ENCODE peak calls at places on chromosomes 3 and 15, in six cellular contexts. One of them, this sample, is unnamed.

GRCh38 chr15:101121511-101122090 is 130.2 kb downstream of the CHSY1 start:
- DNase-seq in H1: no peak
- DNase-seq in HepG2: no peak
- DNase-seq in GM12878: no peak
- DNase-seq in WTC11: peak
- DNase-seq in K562: peak
- DNase-seq in this sample: peak

GRCh38 chr15:60740787-60741354 is 261.9 kb upstream of the ICE2 start:
- DNase-seq in H1: no peak
- DNase-seq in WTC11: no peak
- DNase-seq in GM12878: no peak
- DNase-seq in K562: no peak
- DNase-seq in HepG2: peak
- DNase-seq in this sample: no peak

GRCh38 chr3:133895208-133896001 is at the start of gene RAB6B:
- DNase-seq in K562: peak
- DNase-seq in HepG2: no peak
- DNase-seq in H1: no peak
- DNase-seq in WTC11: peak
- DNase-seq in GM12878: no peak
- DNase-seq in this sample: peak

GRCh38 chr15:42094512-42094963 is at the start of gene PLA2G4D:
- DNase-seq in WTC11: no peak
- DNase-seq in H1: no peak
- DNase-seq in HepG2: no peak
- DNase-seq in GM12878: no peak
- DNase-seq in K562: no peak
- DNase-seq in this sample: no peak

GRCh38 chr3:140736863-140737460 is 59.1 kb downstream of the TRIM42 start:
- DNase-seq in GM12878: no peak
- DNase-seq in K562: peak
- DNase-seq in WTC11: peak
- DNase-seq in HepG2: peak
- DNase-seq in H1: peak
- DNase-seq in this sample: peak

GRCh38 chr15:38226867-38227266 is 25.8 kb upstream of the SPRED1 start:
- DNase-seq in WTC11: no peak
- DNase-seq in GM12878: no peak
- DNase-seq in K562: no peak
- DNase-seq in HepG2: peak
- DNase-seq in H1: no peak
- DNase-seq in this sample: no peak

GRCh38 chr3:196778755-196779154 is 39.1 kb downstream of the PAK2 start:
- DNase-seq in WTC11: no peak
- DNase-seq in H1: no peak
- DNase-seq in GM12878: no peak
- DNase-seq in K562: no peak
- DNase-seq in HepG2: no peak
- DNase-seq in this sample: no peak

GRCh38 chr15:84079885-84080777 is 155.4 kb upstream of the GOLGA6L4 start:
- DNase-seq in WTC11: peak
- DNase-seq in H1: no peak
- DNase-seq in GM12878: no peak
- DNase-seq in K562: peak
- DNase-seq in HepG2: no peak
- DNase-seq in this sample: peak

GRCh38 chr3:157066335-157067071 is 93.4 kb downstream of the CCNL1 start:
- DNase-seq in HepG2: no peak
- DNase-seq in WTC11: no peak
- DNase-seq in K562: no peak
- DNase-seq in H1: no peak
- DNase-seq in GM12878: no peak
- DNase-seq in this sample: no peak

GRCh38 chr3:127439621-127440020 is 150.9 kb downstream of the TPRA1 start:
- DNase-seq in HepG2: no peak
- DNase-seq in WTC11: no peak
- DNase-seq in K562: no peak
- DNase-seq in H1: no peak
- DNase-seq in GM12878: no peak
- DNase-seq in this sample: no peak
- TF ChIP-seq CREB1 in HepG2: no peak
- TF ChIP-seq CREB1 in WTC11: no peak
- TF ChIP-seq CREB1 in K562: no peak
- TF ChIP-seq CREB1 in H1: no peak
- TF ChIP-seq CREB1 in GM12878: no peak
- TF ChIP-seq CREB1 in this sample: no peak

DNA sequence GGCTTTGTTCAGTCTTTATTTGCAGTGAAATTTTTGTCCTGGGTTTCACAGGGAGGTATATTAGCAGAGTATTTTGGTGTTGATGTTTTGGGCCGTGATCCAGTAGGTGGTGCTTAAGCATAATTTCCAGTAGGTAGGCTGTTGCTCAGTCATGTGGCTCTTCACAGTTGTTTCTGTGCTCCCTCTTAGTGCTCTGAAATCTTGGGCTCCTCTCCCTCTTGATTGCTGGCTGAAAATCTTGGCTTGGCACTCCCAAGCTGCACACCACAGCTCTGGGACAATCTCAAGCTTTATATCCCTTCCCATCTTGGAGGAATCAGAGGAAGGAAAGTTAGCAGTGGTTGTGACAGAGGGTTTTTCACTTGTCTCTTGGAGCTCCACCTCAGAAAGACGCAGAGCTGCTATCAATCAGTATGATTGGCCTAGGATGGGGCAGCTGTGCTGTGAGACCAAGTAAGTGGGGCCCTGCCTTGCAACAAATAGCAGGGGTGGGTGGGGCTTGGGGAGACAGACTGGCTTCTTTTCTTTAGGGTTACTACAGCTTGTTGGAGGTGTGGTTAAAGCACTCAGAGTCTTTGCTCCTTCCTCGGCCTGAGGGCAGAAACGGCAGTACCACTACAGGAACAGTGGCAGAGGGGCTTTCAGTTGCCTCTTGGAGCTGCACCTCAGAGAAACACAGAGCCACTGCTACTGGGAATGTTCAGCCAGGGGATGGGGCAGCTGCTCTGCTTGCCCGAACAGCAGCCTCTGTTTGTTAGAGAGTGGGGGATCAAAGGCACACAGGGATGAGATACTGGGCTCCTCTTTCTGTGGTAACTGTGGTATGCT is 627.0 kb downstream of the SI start:
- DNase-seq in K562: no peak
- DNase-seq in WTC11: peak
- DNase-seq in HepG2: no peak
- DNase-seq in H1: peak
- DNase-seq in GM12878: no peak
- DNase-seq in this sample: peak
- TF ChIP-seq CREB1 in K562: no peak
- TF ChIP-seq CREB1 in WTC11: no peak
- TF ChIP-seq CREB1 in HepG2: no peak
- TF ChIP-seq CREB1 in H1: no peak
- TF ChIP-seq CREB1 in GM12878: no peak
- TF ChIP-seq CREB1 in this sample: no peak

GRCh38 chr15:73364070-73364469 is 4.7 kb downstream of the HCN4 start:
- DNase-seq in HepG2: no peak
- DNase-seq in K562: no peak
- DNase-seq in GM12878: no peak
- DNase-seq in H1: no peak
- DNase-seq in WTC11: no peak
- DNase-seq in this sample: no peak

GRCh38 chr15:73366766-73367623 is 1.8 kb downstream of the HCN4 start:
- DNase-seq in HepG2: no peak
- DNase-seq in GM12878: no peak
- DNase-seq in WTC11: peak
- DNase-seq in H1: no peak
- DNase-seq in K562: no peak
- DNase-seq in this sample: peak

GRCh38 chr15:73359653-73360052 is 9.1 kb downstream of the HCN4 start:
- DNase-seq in H1: no peak
- DNase-seq in GM12878: no peak
- DNase-seq in WTC11: no peak
- DNase-seq in HepG2: no peak
- DNase-seq in K562: no peak
- DNase-seq in this sample: no peak

GRCh38 chr15:73361331-73361730 is 7.4 kb downstream of the HCN4 start:
- DNase-seq in K562: no peak
- DNase-seq in WTC11: no peak
- DNase-seq in GM12878: no peak
- DNase-seq in HepG2: no peak
- DNase-seq in H1: no peak
- DNase-seq in this sample: no peak

DNA sequence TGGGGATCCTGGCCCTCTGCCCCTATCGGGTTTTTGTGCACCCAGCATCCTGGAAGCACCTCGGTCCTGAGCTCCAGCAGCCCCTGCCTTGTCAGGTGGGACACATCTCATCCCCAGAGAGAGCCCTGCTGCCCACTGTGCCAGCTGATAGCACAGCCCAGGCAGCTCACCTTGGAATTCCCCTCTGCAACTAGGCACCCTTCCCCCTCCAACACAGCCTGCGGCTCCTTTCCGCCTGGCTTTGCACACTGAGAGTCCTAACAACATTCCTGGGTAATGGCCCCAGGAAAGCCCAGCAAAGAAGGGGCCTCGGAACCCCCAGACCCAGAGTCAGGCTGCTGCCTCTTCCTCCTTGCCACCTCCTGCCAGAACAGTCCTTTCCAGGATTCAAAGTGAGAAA is 5.9 kb downstream of the HCN4 start:
- DNase-seq in H1: no peak
- DNase-seq in K562: no peak
- DNase-seq in HepG2: no peak
- DNase-seq in GM12878: no peak
- DNase-seq in WTC11: peak
- DNase-seq in this sample: peak
- TF ChIP-seq CREB1 in H1: no peak
- TF ChIP-seq CREB1 in K562: no peak
- TF ChIP-seq CREB1 in HepG2: no peak
- TF ChIP-seq CREB1 in GM12878: no peak
- TF ChIP-seq CREB1 in WTC11: no peak
- TF ChIP-seq CREB1 in this sample: no peak

GRCh38 chr3:52820741-52821140 is 9.7 kb downstream of the ITIH4 start:
- DNase-seq in WTC11: peak
- DNase-seq in GM12878: no peak
- DNase-seq in K562: peak
- DNase-seq in H1: peak
- DNase-seq in HepG2: peak
- DNase-seq in this sample: peak
- TF ChIP-seq CREB1 in WTC11: no peak
- TF ChIP-seq CREB1 in GM12878: no peak
- TF ChIP-seq CREB1 in K562: no peak
- TF ChIP-seq CREB1 in H1: peak
- TF ChIP-seq CREB1 in HepG2: no peak
- TF ChIP-seq CREB1 in this sample: no peak

GRCh38 chr15:65877752-65878151 is 8.5 kb downstream of the RAB11A start:
- DNase-seq in GM12878: no peak
- DNase-seq in H1: no peak
- DNase-seq in HepG2: no peak
- DNase-seq in WTC11: no peak
- DNase-seq in K562: no peak
- DNase-seq in this sample: no peak
- TF ChIP-seq CREB1 in GM12878: no peak
- TF ChIP-seq CREB1 in H1: no peak
- TF ChIP-seq CREB1 in HepG2: no peak
- TF ChIP-seq CREB1 in WTC11: no peak
- TF ChIP-seq CREB1 in K562: no peak
- TF ChIP-seq CREB1 in this sample: no peak

GRCh38 chr3:41915353-41915752 is 46.5 kb downstream of the ULK4 start:
- DNase-seq in GM12878: no peak
- DNase-seq in K562: no peak
- DNase-seq in H1: no peak
- DNase-seq in HepG2: no peak
- DNase-seq in WTC11: no peak
- DNase-seq in this sample: no peak

DNA sequence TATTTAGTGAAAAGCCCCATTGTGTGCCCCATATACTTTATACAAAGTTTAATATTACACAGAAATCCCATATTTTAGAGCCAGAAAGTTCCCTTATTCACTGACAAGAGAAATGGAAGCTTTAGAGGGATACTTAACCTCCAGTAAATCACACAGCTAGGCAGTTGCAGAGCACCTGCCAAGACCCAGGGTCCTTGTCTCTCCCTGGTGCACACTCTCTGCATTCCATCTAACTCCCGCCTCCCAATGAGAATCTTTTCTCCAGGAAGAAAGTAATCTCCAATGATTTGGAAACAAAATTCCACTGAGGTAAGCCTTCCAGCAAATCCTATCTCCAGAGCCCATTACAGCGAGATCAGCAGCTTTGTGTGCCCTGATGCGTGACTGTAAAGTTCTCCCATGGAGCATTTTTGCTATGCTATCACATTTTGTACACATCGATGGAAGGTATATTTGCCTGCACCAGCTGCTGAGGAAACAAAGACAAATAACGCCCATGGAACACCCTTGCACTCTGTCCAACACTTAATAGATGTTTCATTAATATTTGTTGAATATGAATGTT is 41.4 kb downstream of the ULK4 start:
- DNase-seq in K562: no peak
- DNase-seq in H1: no peak
- DNase-seq in GM12878: no peak
- DNase-seq in WTC11: no peak
- DNase-seq in HepG2: no peak
- DNase-seq in this sample: no peak
- TF ChIP-seq CREB1 in K562: no peak
- TF ChIP-seq CREB1 in H1: no peak
- TF ChIP-seq CREB1 in GM12878: no peak
- TF ChIP-seq CREB1 in WTC11: no peak
- TF ChIP-seq CREB1 in HepG2: no peak
- TF ChIP-seq CREB1 in this sample: no peak

GRCh38 chr3:65400893-65401292 is 637.8 kb downstream of the MAGI1 start:
- DNase-seq in H1: no peak
- DNase-seq in HepG2: no peak
- DNase-seq in WTC11: no peak
- DNase-seq in K562: no peak
- DNase-seq in GM12878: no peak
- DNase-seq in this sample: peak

GRCh38 chr3:65402597-65402996 is 636.1 kb downstream of the MAGI1 start:
- DNase-seq in H1: no peak
- DNase-seq in WTC11: no peak
- DNase-seq in HepG2: no peak
- DNase-seq in GM12878: no peak
- DNase-seq in K562: no peak
- DNase-seq in this sample: peak

GRCh38 chr3:65401359-65401810 is 637.3 kb downstream of the MAGI1 start:
- DNase-seq in K562: no peak
- DNase-seq in HepG2: no peak
- DNase-seq in WTC11: peak
- DNase-seq in GM12878: no peak
- DNase-seq in H1: peak
- DNase-seq in this sample: peak

DNA sequence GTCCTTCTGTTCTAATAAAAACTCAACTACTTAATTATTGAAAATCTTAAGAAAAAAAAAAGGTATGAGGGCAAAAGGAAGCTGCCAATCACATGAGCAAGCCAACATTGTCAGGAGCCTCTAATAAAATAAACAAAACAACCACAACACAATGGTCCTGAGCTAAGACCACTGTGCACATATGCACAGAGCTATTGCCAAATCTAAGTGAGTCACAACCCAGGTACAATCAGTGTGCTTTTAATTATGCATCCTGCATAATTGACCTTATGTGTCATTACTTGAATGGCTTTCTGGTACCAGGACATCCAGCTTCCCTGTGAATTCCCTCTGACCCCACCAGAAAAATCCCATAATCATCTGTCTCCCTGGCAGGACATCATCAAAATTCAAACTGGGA is 639.8 kb downstream of the MAGI1 start:
- DNase-seq in HepG2: no peak
- DNase-seq in K562: no peak
- DNase-seq in GM12878: no peak
- DNase-seq in WTC11: no peak
- DNase-seq in H1: no peak
- DNase-seq in this sample: no peak
- TF ChIP-seq CREB1 in HepG2: no peak
- TF ChIP-seq CREB1 in K562: no peak
- TF ChIP-seq CREB1 in GM12878: no peak
- TF ChIP-seq CREB1 in WTC11: no peak
- TF ChIP-seq CREB1 in H1: no peak
- TF ChIP-seq CREB1 in this sample: no peak

This sample was measured in GM23338.